ENCODE peak calls at places on chromosomes 1 and 21, in nine cellular contexts. J is posterior vena cava, F is H7, D is AG10803, N is cardiac muscle cell, T is occipital lobe, S is NCI-H1048, R is nephron progenitor cell, H is Daoy. K is an unnamed sample.
A peak's percentile ranks its signal among the peaks of the same experiment; 100 is the strongest.

GRCh38 chr21:35475006-35475405 is 425.9 kb upstream of the RUNX1 start:
- DNase-seq in N (peak; percentile 66), R (no peak), S (no peak), J (no peak), F (no peak), T (no peak), H (no peak), D (peak; percentile 65), K (no peak)

GRCh38 chr1:107900083-107900945 is 64.7 kb downstream of the VAV3 start:
- DNase-seq in H (no peak), J (no peak), F (no peak), N (peak; percentile 19), T (no peak), D (no peak), S (no peak), R (no peak), K (no peak)

GRCh38 chr1:240784776-240785175 is 172.8 kb upstream of the GREM2 start:
- DNase-seq in F (no peak), T (no peak), J (no peak), H (no peak), N (no peak), R (no peak), D (no peak), S (no peak), K (no peak)

GRCh38 chr1:9888886-9889285 is 21.2 kb downstream of the CTNNBIP1 start:
- DNase-seq in F (peak; percentile 56), H (no peak), N (no peak), S (no peak), R (no peak), J (no peak), D (no peak), T (no peak), K (no peak)

GRCh38 chr1:54866801-54867716 is 19.9 kb downstream of the DHCR24 start:
- DNase-seq in S (no peak), J (no peak), R (no peak), H (no peak), T (no peak), F (no peak), N (no peak), D (peak; percentile 52), K (no peak)

GRCh38 chr1:88646852-88647645 is 37.0 kb upstream of the PKN2 start:
- DNase-seq in N (no peak), R (no peak), S (no peak), F (no peak), D (no peak), J (no peak), T (no peak), H (no peak), K (no peak)

GRCh38 chr1:22921452-22922126 is 51.1 kb downstream of the LACTBL1 start:
- DNase-seq in F (no peak), J (peak; percentile 58), S (no peak), T (no peak), H (no peak), R (no peak), D (no peak), N (no peak), K (no peak)

GRCh38 chr21:22544747-22545146 is 1546.5 kb downstream of the NCAM2 start:
- DNase-seq in T (no peak), S (no peak), R (no peak), F (no peak), H (no peak), N (no peak), D (no peak), J (no peak), K (no peak)

GRCh38 chr1:161258439-161259386 is at the start of gene PCP4L1:
- DNase-seq in F (peak; percentile 95), S (no peak), T (peak; percentile 30), D (peak; percentile 29), R (peak; percentile 72), J (peak; percentile 82), H (peak; percentile 68), N (peak; percentile 73), K (peak; percentile 72)

GRCh38 chr1:201330541-201330940 is 46.9 kb downstream of the TNNT2 start:
- DNase-seq in R (no peak), H (no peak), D (no peak), S (no peak), N (no peak), J (peak; percentile 28), F (no peak), T (no peak), K (no peak)

GRCh38 chr1:233919786-233920185 is 15.3 kb downstream of the SLC35F3 start:
- DNase-seq in T (no peak), J (no peak), D (no peak), S (no peak), N (no peak), R (no peak), H (peak; percentile 54), F (no peak), K (no peak)

GRCh38 chr21:36030581-36031189 is 29.6 kb downstream of the SETD4 start:
- DNase-seq in T (no peak), F (no peak), J (no peak), R (no peak), S (no peak), D (peak; percentile 38), N (peak; percentile 26), H (peak; percentile 34), K (no peak)

GRCh38 chr1:42035205-42035829 is 116.6 kb upstream of the HIVEP3 start:
- DNase-seq in R (peak; percentile 53), F (peak; percentile 95), H (peak; percentile 70), J (peak; percentile 84), T (peak; percentile 56), D (peak; percentile 47), N (peak; percentile 69), S (no peak), K (peak; percentile 43)

GRCh38 chr21:42991992-42992740 is 17.8 kb downstream of the PKNOX1 start:
- DNase-seq in S (no peak), D (peak; percentile 88), R (no peak), J (peak; percentile 79), F (no peak), T (no peak), H (peak; percentile 89), N (peak; percentile 95), K (no peak)

K was measured in testis.